ENCODE peak calls at places on chromosomes 12 and 14, in nine cellular contexts. A is K562, Z is H1, P is A549, D is HCT116, Y is endothelial cell of umbilical vein, N is GM12878, I is HepG2, K is SK-N-SH. B is an unnamed sample.

GRCh38 chr14:68691031-68691864 is 101.6 kb downstream of the ZFP36L1 start:
- DNase-seq in A (peak), Z (no peak), P (no peak), D (no peak), Y (no peak), N (no peak), I (no peak), K (peak), B (no peak)

GRCh38 chr14:63877594-63877993 is 24.8 kb downstream of the SYNE2 start:
- DNase-seq in A (no peak), Z (no peak), P (no peak), D (no peak), Y (no peak), N (no peak), I (no peak), K (no peak), B (no peak)

GRCh38 chr14:77613207-77613606 is 3.2 kb downstream of the SPTLC2 start:
- DNase-seq in A (no peak), Z (no peak), P (no peak), D (no peak), Y (peak), N (no peak), I (no peak), K (no peak), B (peak)

GRCh38 chr12:89016970-89017778 is 335.1 kb downstream of the DUSP6 start:
- DNase-seq in A (no peak), Z (no peak), P (peak), D (peak), Y (peak), N (no peak), I (peak), K (peak), B (peak)

GRCh38 chr12:50786498-50787231 is 22.8 kb downstream of the ATF1 start:
- DNase-seq in A (no peak), Z (no peak), P (peak), D (peak), Y (peak), N (no peak), I (peak), K (no peak), B (no peak)

GRCh38 chr14:104735830-104736642 is 12.0 kb downstream of the ADSS1 start:
- DNase-seq in A (no peak), Z (no peak), P (no peak), D (no peak), Y (peak), N (no peak), I (peak), K (peak), B (peak)

GRCh38 chr14:89654998-89655397 is 238.0 kb upstream of the FOXN3 start:
- DNase-seq in A (no peak), Z (no peak), P (no peak), D (no peak), Y (no peak), N (no peak), I (no peak), K (no peak), B (no peak)

GRCh38 chr14:103404032-103404918 is 19.1 kb downstream of the MARK3 start:
- DNase-seq in A (no peak), Z (no peak), P (no peak), D (no peak), Y (peak), N (no peak), I (no peak), K (no peak), B (no peak)

GRCh38 chr12:47977046-47977771 is 13.8 kb downstream of the TMEM106C start:
- DNase-seq in A (no peak), Z (no peak), P (no peak), D (no peak), Y (no peak), N (no peak), I (no peak), K (no peak), B (no peak)

GRCh38 chr14:31181271-31181670 is 26.3 kb downstream of the HECTD1 start:
- DNase-seq in A (no peak), Z (no peak), P (no peak), D (no peak), Y (no peak), N (no peak), I (no peak), K (no peak), B (no peak)

GRCh38 chr12:105382771-105383632 is 52.5 kb downstream of the C12orf75 start:
- DNase-seq in A (peak), Z (no peak), P (peak), D (peak), Y (peak), N (peak), I (peak), K (peak), B (peak)

GRCh38 chr14:58082491-58083098 is 69.4 kb downstream of the ARMH4 start:
- DNase-seq in A (peak), Z (no peak), P (peak), D (peak), Y (peak), N (no peak), I (no peak), K (no peak), B (peak)

GRCh38 chr12:27870939-27871338 is 90.9 kb upstream of the MANSC4 start:
- DNase-seq in A (no peak), Z (no peak), P (no peak), D (no peak), Y (no peak), N (no peak), I (no peak), K (no peak), B (no peak)

GRCh38 chr14:96267336-96267735 is 11.3 kb downstream of the BDKRB1 start:
- DNase-seq in A (no peak), Z (no peak), P (no peak), D (no peak), Y (no peak), N (no peak), I (no peak), K (peak), B (no peak)

GRCh38 chr12:26233620-26234019 is 38.2 kb downstream of the SSPN start:
- DNase-seq in A (no peak), Z (no peak), P (no peak), D (no peak), Y (no peak), N (no peak), I (no peak), K (no peak), B (no peak)

GRCh38 chr12:113154351-113154973 is 4.9 kb downstream of the CFAP73 start:
- DNase-seq in A (no peak), Z (peak), P (no peak), D (no peak), Y (peak), N (no peak), I (no peak), K (peak), B (no peak)

GRCh38 chr12:32261638-32262037 is 137.7 kb upstream of the FGD4 start:
- DNase-seq in A (no peak), Z (no peak), P (no peak), D (no peak), Y (no peak), N (no peak), I (peak), K (no peak), B (peak)

GRCh38 chr12:131384544-131384855 is 326.4 kb upstream of the SFSWAP start:
- DNase-seq in A (no peak), Z (no peak), P (no peak), D (no peak), Y (no peak), N (no peak), I (no peak), K (peak), B (no peak)

GRCh38 chr12:18363321-18363720 is 102.0 kb downstream of the PIK3C2G start:
- DNase-seq in A (no peak), Z (no peak), P (no peak), D (no peak), Y (no peak), N (no peak), I (no peak), K (no peak), B (no peak)

GRCh38 chr14:67405771-67406170 is 6.2 kb downstream of the PLEK2 start:
- DNase-seq in A (no peak), Z (no peak), P (no peak), D (no peak), Y (no peak), N (no peak), I (no peak), K (no peak), B (no peak)

GRCh38 chr12:48527891-48528670 is 2.6 kb downstream of the OR8S1 start:
- DNase-seq in A (no peak), Z (no peak), P (no peak), D (no peak), Y (no peak), N (no peak), I (no peak), K (no peak), B (no peak)

GRCh38 chr12:42612258-42612608 is 22.7 kb upstream of the PRICKLE1 start:
- DNase-seq in A (no peak), Z (no peak), P (no peak), D (no peak), Y (no peak), N (no peak), I (no peak), K (no peak), B (no peak)

GRCh38 chr14:101087614-101088394 is 184.3 kb upstream of the RTL1 start:
- DNase-seq in A (no peak), Z (no peak), P (no peak), D (no peak), Y (no peak), N (no peak), I (no peak), K (no peak), B (peak)

GRCh38 chr12:21828111-21828775 is 53.7 kb upstream of the KCNJ8 start:
- DNase-seq in A (no peak), Z (no peak), P (no peak), D (no peak), Y (no peak), N (no peak), I (no peak), K (no peak), B (no peak)

GRCh38 chr12:12331896-12332295 is 18.1 kb downstream of the MANSC1 start:
- DNase-seq in A (no peak), Z (no peak), P (no peak), D (no peak), Y (no peak), N (no peak), I (no peak), K (no peak), B (no peak)

GRCh38 chr12:124861898-124862676 is 1.6 kb downstream of the SCARB1 start:
- DNase-seq in A (no peak), Z (no peak), P (no peak), D (no peak), Y (no peak), N (peak), I (no peak), K (no peak), B (no peak)

GRCh38 chr12:70757830-70758493 is 120.7 kb upstream of the PTPRB start:
- DNase-seq in A (peak), Z (no peak), P (no peak), D (no peak), Y (no peak), N (no peak), I (no peak), K (no peak), B (no peak)

GRCh38 chr12:4506870-4507269 is 31.8 kb upstream of the RAD51AP1 start:
- DNase-seq in A (no peak), Z (no peak), P (no peak), D (no peak), Y (no peak), N (peak), I (no peak), K (no peak), B (peak)

GRCh38 chr14:78007160-78007559 is 163.0 kb upstream of the NRXN3 start:
- DNase-seq in A (no peak), Z (no peak), P (no peak), D (no peak), Y (no peak), N (no peak), I (no peak), K (no peak), B (peak)

GRCh38 chr12:91496337-91496736 is 313.7 kb upstream of the DCN start:
- DNase-seq in A (no peak), Z (no peak), P (no peak), D (no peak), Y (peak), N (no peak), I (no peak), K (no peak), B (no peak)

GRCh38 chr14:61761959-61762786 is at the start of gene SNAPC1:
- DNase-seq in A (peak), Z (peak), P (peak), D (peak), Y (peak), N (peak), I (peak), K (peak), B (peak)

GRCh38 chr14:61107148-61107641 is 126.2 kb downstream of the SLC38A6 start:
- DNase-seq in A (no peak), Z (no peak), P (no peak), D (no peak), Y (no peak), N (no peak), I (no peak), K (no peak), B (no peak)

GRCh38 chr12:123026094-123026853 is 45.8 kb downstream of the ARL6IP4 start:
- DNase-seq in A (no peak), Z (no peak), P (no peak), D (no peak), Y (no peak), N (no peak), I (no peak), K (no peak), B (no peak)

GRCh38 chr12:52946797-52947547 is 1.9 kb upstream of the KRT18 start:
- DNase-seq in A (peak), Z (no peak), P (no peak), D (no peak), Y (peak), N (no peak), I (peak), K (no peak), B (no peak)

GRCh38 chr12:52942914-52943207 is 6.1 kb upstream of the KRT18 start:
- DNase-seq in A (no peak), Z (no peak), P (no peak), D (no peak), Y (no peak), N (no peak), I (no peak), K (no peak), B (no peak)

GRCh38 chr12:52945389-52946232 is 3.3 kb upstream of the KRT18 start:
- DNase-seq in A (no peak), Z (peak), P (no peak), D (no peak), Y (peak), N (no peak), I (peak), K (no peak), B (no peak)

GRCh38 chr12:52946334-52946733 is 2.6 kb upstream of the KRT18 start:
- DNase-seq in A (no peak), Z (no peak), P (no peak), D (no peak), Y (peak), N (no peak), I (no peak), K (no peak), B (no peak)

GRCh38 chr12:52944683-52945388 is 4.1 kb upstream of the KRT18 start:
- DNase-seq in A (no peak), Z (no peak), P (no peak), D (no peak), Y (no peak), N (no peak), I (no peak), K (no peak), B (no peak)
- H3K4me3 ChIP-seq in A (no peak), Z (no peak), P (no peak), D (no peak), Y (no peak), N (no peak), I (no peak), K (no peak), B (no peak)

DNA sequence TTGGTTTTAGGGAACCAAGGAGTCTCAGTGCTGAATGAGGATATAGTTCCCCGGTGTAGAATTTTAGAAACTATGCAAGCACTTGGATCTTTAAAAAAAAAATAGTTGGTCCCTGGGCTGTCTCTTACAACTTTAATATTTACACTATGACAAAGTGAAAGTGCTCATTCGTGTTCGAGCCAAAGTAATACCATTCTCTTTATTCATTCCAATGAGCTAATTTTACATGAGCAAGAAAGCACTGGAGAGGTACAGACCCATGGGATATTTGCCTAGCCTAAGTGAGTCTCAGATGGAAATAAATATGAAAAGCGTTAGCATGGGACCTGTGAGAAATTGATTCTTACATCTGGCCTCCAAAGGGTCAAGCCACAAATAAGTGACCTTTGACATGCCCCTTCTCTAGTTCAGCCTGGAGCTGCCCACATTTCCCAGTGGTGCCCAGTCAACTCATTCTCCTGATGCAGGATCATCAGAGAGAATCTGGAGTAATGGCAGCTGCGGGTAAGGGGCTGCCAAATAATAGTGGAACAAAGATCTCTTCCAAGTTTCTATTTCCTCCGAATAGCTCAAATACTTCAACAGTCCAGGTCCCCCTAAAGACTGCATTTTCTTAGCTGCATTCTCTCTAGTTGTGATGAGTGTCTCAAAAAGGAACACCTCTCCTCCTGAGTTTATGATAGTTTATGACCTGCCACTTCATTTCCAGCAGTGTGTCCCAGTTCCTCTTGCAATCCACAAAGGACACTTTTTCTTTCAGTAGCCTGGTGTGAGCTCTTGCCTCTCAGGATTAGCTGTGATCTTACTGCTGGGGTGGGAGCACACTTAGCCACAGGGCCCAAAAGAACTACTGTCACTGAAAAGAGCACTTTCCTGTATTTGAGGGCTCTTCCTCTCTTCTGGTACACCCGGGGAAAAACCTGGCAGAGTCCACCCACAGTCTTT is 208.2 kb downstream of the DAD1 start:
- DNase-seq in A (no peak), Z (no peak), P (no peak), D (no peak), Y (no peak), N (no peak), I (no peak), K (no peak), B (no peak)
- TF ChIP-seq MAX in A (no peak), Z (no peak), P (no peak), D (no peak), Y (no peak), N (no peak), I (no peak), K (no peak), B (no peak)

GRCh38 chr12:52796429-52796794 is 495 bp upstream of the KRT3 start:
- DNase-seq in A (no peak), Z (no peak), P (no peak), D (no peak), Y (no peak), N (no peak), I (no peak), K (no peak), B (no peak)
- H3K4me3 ChIP-seq in A (no peak), Z (no peak), P (no peak), D (no peak), Y (no peak), N (no peak), I (no peak), K (no peak), B (no peak)

DNA sequence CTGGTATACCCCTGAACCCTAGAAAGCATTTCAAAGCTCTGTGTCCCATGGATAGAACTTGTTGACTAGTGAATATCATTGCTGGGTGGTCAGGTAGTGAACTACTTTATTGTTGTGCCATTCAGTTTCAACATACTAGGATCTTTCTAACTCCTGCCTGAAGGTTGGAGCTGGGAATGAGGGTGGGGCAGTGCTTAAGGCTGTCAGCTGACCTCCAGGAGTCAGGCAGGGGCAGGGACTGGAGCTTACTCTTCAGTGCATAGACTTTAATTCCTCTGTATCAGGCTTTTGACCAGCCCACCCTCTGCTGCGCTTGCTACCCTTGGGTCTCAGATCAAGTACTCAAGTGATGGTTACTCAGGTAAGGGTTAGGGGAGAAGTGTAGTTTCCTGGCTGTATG is 102.5 kb upstream of the RFX4 start:
- DNase-seq in A (no peak), Z (no peak), P (no peak), D (no peak), Y (no peak), N (no peak), I (no peak), K (no peak), B (no peak)
- TF ChIP-seq MAX in A (no peak), Z (no peak), P (no peak), D (no peak), Y (no peak), N (no peak), I (no peak), K (no peak), B (no peak)

B was measured in NB4.